ENCODE peak calls at places on chromosomes 5 and 9, in six cellular contexts. Y, W, V, A, I and L are unnamed samples.

GRCh38 chr9:83440641-83441040 is 97.6 kb downstream of the FRMD3 start:
- DNase-seq in V (no peak), Y (no peak), I (no peak), A (no peak), W (no peak), L (no peak)

GRCh38 chr5:120657083-120657482 is 193.0 kb downstream of the PRR16 start:
- DNase-seq in I (no peak), W (no peak), Y (no peak), V (no peak), A (no peak), L (no peak)

GRCh38 chr5:109453251-109453650 is 43.5 kb upstream of the PJA2 start:
- DNase-seq in I (no peak), W (no peak), V (no peak), Y (no peak), A (no peak), L (no peak)

GRCh38 chr9:109894921-109895758 is 115.1 kb downstream of the PALM2AKAP2 start:
- DNase-seq in I (peak; percentile 50), W (peak; percentile 37), A (no peak), V (peak; percentile 16), Y (no peak), L (peak; percentile 61)

GRCh38 chr9:89234636-89235035 is 56.0 kb upstream of the SHC3 start:
- DNase-seq in I (no peak), A (no peak), W (peak; percentile 40), Y (no peak), V (peak; percentile 68), L (no peak)

GRCh38 chr9:18058564-18058963 is 415.4 kb upstream of the ADAMTSL1 start:
- DNase-seq in Y (no peak), V (no peak), A (no peak), W (no peak), I (no peak), L (peak; percentile 15)

GRCh38 chr9:84111726-84112125 is 131.1 kb downstream of the RMI1 start:
- DNase-seq in Y (no peak), A (no peak), W (no peak), I (no peak), V (no peak), L (no peak)

GRCh38 chr5:119286516-119287488 is 69.0 kb upstream of the TNFAIP8 start:
- DNase-seq in A (no peak), V (peak; percentile 31), W (no peak), Y (no peak), I (no peak), L (no peak)

GRCh38 chr5:58544195-58544594 is 38.7 kb upstream of the RAB3C start:
- DNase-seq in I (no peak), A (no peak), V (no peak), Y (peak; percentile 37), W (no peak), L (no peak)

GRCh38 chr5:107968998-107969397 is 298.3 kb upstream of the EFNA5 start:
- DNase-seq in A (no peak), V (no peak), I (peak; percentile 79), Y (peak; percentile 7), W (no peak), L (no peak)

GRCh38 chr5:93644760-93645159 is 61.7 kb downstream of the NR2F1 start:
- DNase-seq in Y (no peak), I (no peak), W (no peak), V (no peak), A (no peak), L (no peak)

GRCh38 chr5:88829053-88829452 is 53.9 kb downstream of the MEF2C start:
- DNase-seq in V (no peak), A (no peak), I (peak; percentile 12), W (peak; percentile 69), Y (no peak), L (peak; percentile 49)

GRCh38 chr9:121362813-121363585 is 7.1 kb downstream of the STOM start:
- DNase-seq in I (no peak), V (no peak), A (no peak), Y (no peak), W (no peak), L (peak; percentile 87)

GRCh38 chr5:100828756-100829342 is 74.2 kb downstream of the ST8SIA4 start:
- DNase-seq in I (no peak), A (no peak), Y (no peak), V (no peak), W (no peak), L (no peak)

GRCh38 chr9:21056931-21057330 is 20.8 kb downstream of the IFNB1 start:
- DNase-seq in I (peak; percentile 9), Y (no peak), W (no peak), V (no peak), A (no peak), L (peak; percentile 28)

GRCh38 chr5:123455640-123456039 is 32.4 kb upstream of the CEP120 start:
- DNase-seq in V (no peak), Y (no peak), W (no peak), I (no peak), A (no peak), L (no peak)

GRCh38 chr5:134945041-134945440 is 22.7 kb upstream of the CATSPER3 start:
- DNase-seq in A (no peak), I (no peak), W (no peak), V (no peak), Y (no peak), L (no peak)

GRCh38 chr5:115857621-115858349 is 16.1 kb downstream of the AP3S1 start:
- DNase-seq in A (no peak), W (no peak), I (peak; percentile 72), Y (peak; percentile 22), V (no peak), L (peak; percentile 92)

GRCh38 chr5:159638954-159639559 is 277.2 kb upstream of the ADRA1B start:
- DNase-seq in V (no peak), W (no peak), A (no peak), Y (peak; percentile 13), I (peak; percentile 6), L (peak; percentile 59)

GRCh38 chr5:177176175-177176704 is 42.7 kb downstream of the NSD1 start:
- DNase-seq in W (no peak), V (no peak), A (no peak), Y (no peak), I (no peak), L (no peak)

GRCh38 chr5:172293745-172294342 is 10.3 kb upstream of the UBTD2 start:
- DNase-seq in W (no peak), A (no peak), Y (no peak), I (no peak), V (no peak), L (no peak)